ENCODE peak calls at places on chromosome 21, in nine cellular contexts. Q is Ammon's horn, V is KBM-7, P is NCI-H460, U is astrocyte, D is lower leg skin, B is mesendoderm, O is heart left ventricle, L is GM13977. M is an unnamed sample.

GRCh38 chr21:29155118-29155932 is 24.9 kb downstream of the MAP3K7CL start:
- DNase-seq in Q (peak), V (peak), P (no peak), U (peak), D (peak), B (peak), O (peak), L (no peak), M (peak)

GRCh38 chr21:34625194-34625593 is 10.3 kb upstream of the RCAN1 start:
- DNase-seq in Q (no peak), V (no peak), P (no peak), U (no peak), D (no peak), B (no peak), O (no peak), L (no peak), M (no peak)

GRCh38 chr21:34974162-34974981 is 74.7 kb downstream of the RUNX1 start:
- DNase-seq in Q (no peak), V (no peak), P (no peak), U (no peak), D (no peak), B (no peak), O (no peak), L (peak), M (no peak)

GRCh38 chr21:28018741-28019669 is 973.7 kb downstream of the LTN1 start:
- DNase-seq in Q (peak), V (no peak), P (peak), U (no peak), D (no peak), B (no peak), O (no peak), L (no peak), M (no peak)

GRCh38 chr21:34865922-34866271 is 183.2 kb downstream of the RUNX1 start:
- DNase-seq in Q (peak), V (peak), P (no peak), U (no peak), D (no peak), B (peak), O (no peak), L (peak), M (no peak)

GRCh38 chr21:46060596-46061061 is 37.3 kb upstream of the COL6A2 start:
- DNase-seq in Q (no peak), V (peak), P (no peak), U (peak), D (peak), B (no peak), O (peak), L (no peak), M (peak)

GRCh38 chr21:39611547-39612190 is 1.1 kb upstream of the B3GALT5 start:
- DNase-seq in Q (no peak), V (no peak), P (no peak), U (no peak), D (no peak), B (peak), O (no peak), L (no peak), M (no peak)

GRCh38 chr21:35046880-35047229 is 2.2 kb downstream of the RUNX1 start:
- DNase-seq in Q (no peak), V (no peak), P (no peak), U (peak), D (no peak), B (no peak), O (no peak), L (no peak), M (no peak)

GRCh38 chr21:15775981-15776380 is 46.2 kb downstream of the USP25 start:
- DNase-seq in Q (no peak), V (no peak), P (no peak), U (peak), D (no peak), B (no peak), O (no peak), L (no peak), M (no peak)

GRCh38 chr21:42337830-42338729 is 12.7 kb downstream of the TFF2 start:
- DNase-seq in Q (peak), V (peak), P (peak), U (peak), D (peak), B (peak), O (no peak), L (peak), M (peak)

GRCh38 chr21:14116080-14116481 is 94.7 kb downstream of the LIPI start:
- DNase-seq in Q (no peak), V (no peak), P (no peak), U (no peak), D (no peak), B (no peak), O (no peak), L (peak), M (no peak)

GRCh38 chr21:14942801-14943490 is 121.9 kb downstream of the NRIP1 start:
- DNase-seq in Q (no peak), V (no peak), P (no peak), U (peak), D (no peak), B (no peak), O (no peak), L (no peak), M (no peak)

GRCh38 chr21:41488080-41488479 is 19.9 kb downstream of the TMPRSS2 start:
- DNase-seq in Q (no peak), V (no peak), P (no peak), U (no peak), D (no peak), B (no peak), O (no peak), L (no peak), M (no peak)

GRCh38 chr21:45800339-45801080 is 157.0 kb downstream of the PCBP3 start:
- DNase-seq in Q (no peak), V (no peak), P (no peak), U (no peak), D (no peak), B (no peak), O (no peak), L (no peak), M (no peak)

GRCh38 chr21:21907271-21907670 is 909.1 kb downstream of the NCAM2 start:
- DNase-seq in Q (peak), V (no peak), P (no peak), U (no peak), D (no peak), B (no peak), O (no peak), L (no peak), M (no peak)

GRCh38 chr21:26007911-26008579 is 162.5 kb downstream of the APP start:
- DNase-seq in Q (peak), V (peak), P (no peak), U (no peak), D (no peak), B (no peak), O (no peak), L (no peak), M (no peak)

GRCh38 chr21:16535100-16535418 is 805.3 kb downstream of the USP25 start:
- DNase-seq in Q (peak), V (no peak), P (peak), U (peak), D (peak), B (no peak), O (peak), L (no peak), M (peak)

GRCh38 chr21:42674351-42674940 is 21.0 kb downstream of the PDE9A start:
- DNase-seq in Q (no peak), V (peak), P (no peak), U (no peak), D (no peak), B (peak), O (peak), L (no peak), M (peak)

GRCh38 chr21:44925027-44925755 is 4.5 kb upstream of the ITGB2 start:
- DNase-seq in Q (no peak), V (peak), P (no peak), U (peak), D (no peak), B (no peak), O (no peak), L (no peak), M (peak)

GRCh38 chr21:27219068-27219467 is 252.2 kb upstream of the ADAMTS5 start:
- DNase-seq in Q (no peak), V (no peak), P (no peak), U (peak), D (no peak), B (no peak), O (no peak), L (no peak), M (no peak)

GRCh38 chr21:34548782-34549376 is 36.9 kb upstream of the KCNE1 start:
- DNase-seq in Q (no peak), V (no peak), P (no peak), U (no peak), D (no peak), B (no peak), O (no peak), L (no peak), M (no peak)

GRCh38 chr21:36229181-36229580 is 72.6 kb downstream of the DOP1B start:
- DNase-seq in Q (no peak), V (no peak), P (no peak), U (no peak), D (no peak), B (no peak), O (no peak), L (no peak), M (no peak)

GRCh38 chr21:23016617-23017016 is 2018.4 kb downstream of the NCAM2 start:
- DNase-seq in Q (peak), V (peak), P (no peak), U (no peak), D (no peak), B (peak), O (no peak), L (no peak), M (no peak)

GRCh38 chr21:37513383-37513782 is 146.8 kb downstream of the DYRK1A start:
- DNase-seq in Q (no peak), V (no peak), P (no peak), U (no peak), D (no peak), B (no peak), O (no peak), L (no peak), M (no peak)

GRCh38 chr21:15752763-15753407 is 23.1 kb downstream of the USP25 start:
- DNase-seq in Q (no peak), V (no peak), P (no peak), U (no peak), D (no peak), B (peak), O (no peak), L (no peak), M (no peak)

GRCh38 chr21:37917612-37918011 is 1.4 kb upstream of the KCNJ6 start:
- DNase-seq in Q (no peak), V (no peak), P (no peak), U (peak), D (no peak), B (no peak), O (no peak), L (no peak), M (no peak)

GRCh38 chr21:38716942-38717341 is 88.8 kb upstream of the ETS2 start:
- DNase-seq in Q (no peak), V (no peak), P (no peak), U (peak), D (no peak), B (no peak), O (no peak), L (no peak), M (no peak)

GRCh38 chr21:36699026-36699545 is at the start of gene SIM2:
- DNase-seq in Q (no peak), V (peak), P (peak), U (no peak), D (no peak), B (peak), O (no peak), L (peak), M (peak)

GRCh38 chr21:27802816-27803475 is 836.1 kb upstream of the ADAMTS5 start:
- DNase-seq in Q (peak), V (peak), P (peak), U (no peak), D (peak), B (peak), O (no peak), L (no peak), M (no peak)

GRCh38 chr21:28138272-28138671 is 854.4 kb downstream of the LTN1 start:
- DNase-seq in Q (no peak), V (no peak), P (no peak), U (peak), D (no peak), B (no peak), O (no peak), L (no peak), M (no peak)

GRCh38 chr21:15397258-15397657 is 332.5 kb upstream of the NRIP1 start:
- DNase-seq in Q (no peak), V (no peak), P (no peak), U (no peak), D (no peak), B (no peak), O (no peak), L (no peak), M (no peak)

GRCh38 chr21:44955141-44955802 is 15.4 kb downstream of the SLX9 start:
- DNase-seq in Q (peak), V (no peak), P (no peak), U (peak), D (no peak), B (no peak), O (peak), L (no peak), M (peak)

GRCh38 chr21:21973806-21974205 is 975.6 kb downstream of the NCAM2 start:
- DNase-seq in Q (no peak), V (no peak), P (peak), U (no peak), D (no peak), B (peak), O (no peak), L (no peak), M (no peak)

M was measured in left cardiac atrium.